ENCODE peak calls at places on chromosome 1, in six cellular contexts. One of them, this sample, is unnamed.

GRCh38 chr1:58539553-58539952 is 7.0 kb downstream of the OMA1 start:
- DNase-seq in NCI-H460: no peak
- DNase-seq in fibroblast of gingiva: no peak
- DNase-seq in AG08396: no peak
- DNase-seq in HAP-1: no peak
- DNase-seq in head of caudate nucleus: no peak
- DNase-seq in this sample: no peak

GRCh38 chr1:93672069-93672468 is 9.6 kb downstream of the BCAR3 start:
- DNase-seq in NCI-H460: no peak
- DNase-seq in fibroblast of gingiva: peak; percentile 30
- DNase-seq in AG08396: no peak
- DNase-seq in HAP-1: no peak
- DNase-seq in head of caudate nucleus: no peak
- DNase-seq in this sample: peak; percentile 90

GRCh38 chr1:53862507-53862906 is 24.4 kb upstream of the NDC1 start:
- DNase-seq in NCI-H460: no peak
- DNase-seq in fibroblast of gingiva: no peak
- DNase-seq in AG08396: no peak
- DNase-seq in HAP-1: no peak
- DNase-seq in head of caudate nucleus: no peak
- DNase-seq in this sample: no peak

GRCh38 chr1:43285269-43285986 is at the start of gene C1orf210:
- DNase-seq in NCI-H460: no peak
- DNase-seq in fibroblast of gingiva: no peak
- DNase-seq in AG08396: no peak
- DNase-seq in HAP-1: no peak
- DNase-seq in head of caudate nucleus: no peak
- DNase-seq in this sample: peak; percentile 89

GRCh38 chr1:221418346-221418745 is 323.5 kb downstream of the DUSP10 start:
- DNase-seq in NCI-H460: no peak
- DNase-seq in fibroblast of gingiva: peak; percentile 14
- DNase-seq in AG08396: no peak
- DNase-seq in HAP-1: no peak
- DNase-seq in head of caudate nucleus: no peak
- DNase-seq in this sample: no peak

GRCh38 chr1:168419746-168420145 is 124.1 kb downstream of the XCL2 start:
- DNase-seq in NCI-H460: no peak
- DNase-seq in fibroblast of gingiva: no peak
- DNase-seq in AG08396: no peak
- DNase-seq in HAP-1: no peak
- DNase-seq in head of caudate nucleus: no peak
- DNase-seq in this sample: no peak

GRCh38 chr1:212752256-212752933 is 39.2 kb downstream of the NSL1 start:
- DNase-seq in NCI-H460: no peak
- DNase-seq in fibroblast of gingiva: peak; percentile 55
- DNase-seq in AG08396: peak; percentile 22
- DNase-seq in HAP-1: no peak
- DNase-seq in head of caudate nucleus: no peak
- DNase-seq in this sample: no peak

GRCh38 chr1:116906812-116907211 is 2.9 kb upstream of the PTGFRN start:
- DNase-seq in NCI-H460: no peak
- DNase-seq in fibroblast of gingiva: no peak
- DNase-seq in AG08396: no peak
- DNase-seq in HAP-1: no peak
- DNase-seq in head of caudate nucleus: no peak
- DNase-seq in this sample: no peak

GRCh38 chr1:86640161-86640560 is 64.2 kb upstream of the SH3GLB1 start:
- DNase-seq in NCI-H460: no peak
- DNase-seq in fibroblast of gingiva: no peak
- DNase-seq in AG08396: no peak
- DNase-seq in HAP-1: no peak
- DNase-seq in head of caudate nucleus: no peak
- DNase-seq in this sample: no peak

GRCh38 chr1:54403808-54404261 is 2.4 kb downstream of the SSBP3 start:
- DNase-seq in NCI-H460: no peak
- DNase-seq in fibroblast of gingiva: no peak
- DNase-seq in AG08396: peak; percentile 56
- DNase-seq in HAP-1: no peak
- DNase-seq in head of caudate nucleus: no peak
- DNase-seq in this sample: no peak

GRCh38 chr1:153728305-153729066 is 636 bp downstream of the INTS3 start:
- DNase-seq in NCI-H460: no peak
- DNase-seq in fibroblast of gingiva: peak; percentile 40
- DNase-seq in AG08396: peak; percentile 30
- DNase-seq in HAP-1: peak; percentile 17
- DNase-seq in head of caudate nucleus: peak; percentile 66
- DNase-seq in this sample: peak; percentile 15

GRCh38 chr1:69485616-69486015 is 82.1 kb upstream of the LRRC7 start:
- DNase-seq in NCI-H460: no peak
- DNase-seq in fibroblast of gingiva: no peak
- DNase-seq in AG08396: no peak
- DNase-seq in HAP-1: no peak
- DNase-seq in head of caudate nucleus: no peak
- DNase-seq in this sample: no peak

GRCh38 chr1:115912116-115912515 is 64.2 kb upstream of the SLC22A15 start:
- DNase-seq in NCI-H460: no peak
- DNase-seq in fibroblast of gingiva: no peak
- DNase-seq in AG08396: no peak
- DNase-seq in HAP-1: no peak
- DNase-seq in head of caudate nucleus: no peak
- DNase-seq in this sample: no peak

GRCh38 chr1:90534116-90534515 is 183.0 kb downstream of the BARHL2 start:
- DNase-seq in NCI-H460: no peak
- DNase-seq in fibroblast of gingiva: no peak
- DNase-seq in AG08396: no peak
- DNase-seq in HAP-1: no peak
- DNase-seq in head of caudate nucleus: no peak
- DNase-seq in this sample: no peak

GRCh38 chr1:107870691-107871090 is 94.3 kb downstream of the VAV3 start:
- DNase-seq in NCI-H460: no peak
- DNase-seq in fibroblast of gingiva: peak; percentile 38
- DNase-seq in AG08396: no peak
- DNase-seq in HAP-1: no peak
- DNase-seq in head of caudate nucleus: no peak
- DNase-seq in this sample: no peak

GRCh38 chr1:44246806-44247205 is 33.5 kb downstream of the DMAP1 start:
- DNase-seq in NCI-H460: no peak
- DNase-seq in fibroblast of gingiva: no peak
- DNase-seq in AG08396: no peak
- DNase-seq in HAP-1: no peak
- DNase-seq in head of caudate nucleus: no peak
- DNase-seq in this sample: no peak

GRCh38 chr1:243316366-243316989 is 60.6 kb downstream of the SDCCAG8 start:
- DNase-seq in NCI-H460: no peak
- DNase-seq in fibroblast of gingiva: no peak
- DNase-seq in AG08396: no peak
- DNase-seq in HAP-1: no peak
- DNase-seq in head of caudate nucleus: peak; percentile 84
- DNase-seq in this sample: no peak

GRCh38 chr1:215474940-215475339 is 92.2 kb upstream of the KCTD3 start:
- DNase-seq in NCI-H460: no peak
- DNase-seq in fibroblast of gingiva: no peak
- DNase-seq in AG08396: no peak
- DNase-seq in HAP-1: no peak
- DNase-seq in head of caudate nucleus: no peak
- DNase-seq in this sample: no peak

GRCh38 chr1:174982971-174983689 is 16.6 kb upstream of the CACYBP start:
- DNase-seq in NCI-H460: peak; percentile 40
- DNase-seq in fibroblast of gingiva: peak; percentile 39
- DNase-seq in AG08396: peak; percentile 15
- DNase-seq in HAP-1: no peak
- DNase-seq in head of caudate nucleus: no peak
- DNase-seq in this sample: no peak

This sample was measured in LoVo.